ENCODE peak calls at places on chromosomes 5 and 9, in eight cellular contexts. One of them, this sample, is unnamed.

GRCh38 chr5:139461698-139462097 is 845 bp downstream of the ECSCR start:
- DNase-seq in skeletal muscle cell: no peak
- DNase-seq in fibroblast of the aortic adventitia: peak
- DNase-seq in Ammon's horn: no peak
- DNase-seq in NCI-H1105 treated with DMSO at 0.1 percent for 48 hours: no peak
- DNase-seq in endodermal cell: peak
- DNase-seq in GM12891: no peak
- DNase-seq in activated naive CD8-positive, alpha-beta T cell treated with anti-CD3 and anti-CD28 coated beads, Interleukin-2, amount 50 U/mL, for 24 hours: no peak
- DNase-seq in this sample: no peak

GRCh38 chr9:125994066-125994943 is 247.1 kb downstream of the PBX3 start:
- DNase-seq in skeletal muscle cell: no peak
- DNase-seq in fibroblast of the aortic adventitia: no peak
- DNase-seq in Ammon's horn: no peak
- DNase-seq in NCI-H1105 treated with DMSO at 0.1 percent for 48 hours: no peak
- DNase-seq in endodermal cell: peak
- DNase-seq in GM12891: no peak
- DNase-seq in activated naive CD8-positive, alpha-beta T cell treated with anti-CD3 and anti-CD28 coated beads, Interleukin-2, amount 50 U/mL, for 24 hours: no peak
- DNase-seq in this sample: no peak

GRCh38 chr9:87514136-87514535 is 16.5 kb downstream of the DAPK1 start:
- DNase-seq in skeletal muscle cell: no peak
- DNase-seq in fibroblast of the aortic adventitia: no peak
- DNase-seq in Ammon's horn: no peak
- DNase-seq in NCI-H1105 treated with DMSO at 0.1 percent for 48 hours: no peak
- DNase-seq in endodermal cell: no peak
- DNase-seq in GM12891: no peak
- DNase-seq in activated naive CD8-positive, alpha-beta T cell treated with anti-CD3 and anti-CD28 coated beads, Interleukin-2, amount 50 U/mL, for 24 hours: no peak
- DNase-seq in this sample: no peak

GRCh38 chr5:108259306-108259705 is 122.6 kb downstream of the FBXL17 start:
- DNase-seq in skeletal muscle cell: peak
- DNase-seq in fibroblast of the aortic adventitia: peak
- DNase-seq in Ammon's horn: no peak
- DNase-seq in NCI-H1105 treated with DMSO at 0.1 percent for 48 hours: peak
- DNase-seq in endodermal cell: no peak
- DNase-seq in GM12891: no peak
- DNase-seq in activated naive CD8-positive, alpha-beta T cell treated with anti-CD3 and anti-CD28 coated beads, Interleukin-2, amount 50 U/mL, for 24 hours: no peak
- DNase-seq in this sample: no peak

GRCh38 chr5:75277463-75277862 is 40.8 kb upstream of the ANKRD31 start:
- DNase-seq in skeletal muscle cell: no peak
- DNase-seq in fibroblast of the aortic adventitia: no peak
- DNase-seq in Ammon's horn: no peak
- DNase-seq in NCI-H1105 treated with DMSO at 0.1 percent for 48 hours: peak
- DNase-seq in endodermal cell: no peak
- DNase-seq in GM12891: no peak
- DNase-seq in activated naive CD8-positive, alpha-beta T cell treated with anti-CD3 and anti-CD28 coated beads, Interleukin-2, amount 50 U/mL, for 24 hours: no peak
- DNase-seq in this sample: peak

GRCh38 chr9:126067031-126067734 is 259.4 kb upstream of the MVB12B start:
- DNase-seq in skeletal muscle cell: no peak
- DNase-seq in fibroblast of the aortic adventitia: no peak
- DNase-seq in Ammon's horn: no peak
- DNase-seq in NCI-H1105 treated with DMSO at 0.1 percent for 48 hours: no peak
- DNase-seq in endodermal cell: no peak
- DNase-seq in GM12891: no peak
- DNase-seq in activated naive CD8-positive, alpha-beta T cell treated with anti-CD3 and anti-CD28 coated beads, Interleukin-2, amount 50 U/mL, for 24 hours: no peak
- DNase-seq in this sample: no peak

GRCh38 chr9:27154923-27155322 is 45.9 kb downstream of the TEK start:
- DNase-seq in skeletal muscle cell: peak
- DNase-seq in fibroblast of the aortic adventitia: peak
- DNase-seq in Ammon's horn: no peak
- DNase-seq in NCI-H1105 treated with DMSO at 0.1 percent for 48 hours: no peak
- DNase-seq in endodermal cell: no peak
- DNase-seq in GM12891: no peak
- DNase-seq in activated naive CD8-positive, alpha-beta T cell treated with anti-CD3 and anti-CD28 coated beads, Interleukin-2, amount 50 U/mL, for 24 hours: no peak
- DNase-seq in this sample: no peak

GRCh38 chr5:79974896-79975295 is 16.2 kb downstream of the MTX3 start:
- DNase-seq in skeletal muscle cell: no peak
- DNase-seq in fibroblast of the aortic adventitia: peak
- DNase-seq in Ammon's horn: no peak
- DNase-seq in NCI-H1105 treated with DMSO at 0.1 percent for 48 hours: no peak
- DNase-seq in endodermal cell: no peak
- DNase-seq in GM12891: no peak
- DNase-seq in activated naive CD8-positive, alpha-beta T cell treated with anti-CD3 and anti-CD28 coated beads, Interleukin-2, amount 50 U/mL, for 24 hours: no peak
- DNase-seq in this sample: no peak